ENCODE peak calls at places on chromosomes 16 and 17, in five cellular contexts. One of them, this sample, is unnamed.

GRCh38 chr16:89357055-89357454 is 133.3 kb downstream of the ANKRD11 start:
- DNase-seq in GM23248: no peak
- DNase-seq in mesendoderm: peak
- DNase-seq in colonic mucosa: no peak
- DNase-seq in spleen: no peak
- DNase-seq in this sample: no peak

GRCh38 chr17:54085934-54086333 is 263.2 kb downstream of the KIF2B start:
- DNase-seq in GM23248: no peak
- DNase-seq in mesendoderm: peak
- DNase-seq in colonic mucosa: no peak
- DNase-seq in spleen: no peak
- DNase-seq in this sample: no peak

GRCh38 chr16:66525396-66526180 is 24.3 kb downstream of the TK2 start:
- DNase-seq in GM23248: peak
- DNase-seq in mesendoderm: no peak
- DNase-seq in colonic mucosa: no peak
- DNase-seq in spleen: no peak
- DNase-seq in this sample: no peak

GRCh38 chr16:1481906-1482835 is 6.6 kb downstream of the PTX4 start:
- DNase-seq in colonic mucosa: no peak
- DNase-seq in spleen: peak
- DNase-seq in mesendoderm: no peak
- DNase-seq in GM23248: peak
- DNase-seq in this sample: no peak

GRCh38 chr17:58328195-58329034 is at the start of gene TSPOAP1:
- DNase-seq in mesendoderm: peak
- DNase-seq in spleen: peak
- DNase-seq in GM23248: no peak
- DNase-seq in colonic mucosa: no peak
- DNase-seq in this sample: no peak

GRCh38 chr17:77741109-77741508 is 217.4 kb upstream of the TNRC6C start:
- DNase-seq in GM23248: no peak
- DNase-seq in spleen: peak
- DNase-seq in colonic mucosa: peak
- DNase-seq in mesendoderm: peak
- DNase-seq in this sample: no peak

GRCh38 chr16:86824751-86825310 is 246.5 kb downstream of the FOXL1 start:
- DNase-seq in colonic mucosa: no peak
- DNase-seq in mesendoderm: peak
- DNase-seq in spleen: peak
- DNase-seq in GM23248: no peak
- DNase-seq in this sample: no peak

GRCh38 chr16:72099377-72099818 is 5.8 kb downstream of the DHX38 start:
- DNase-seq in spleen: no peak
- DNase-seq in GM23248: peak
- DNase-seq in colonic mucosa: peak
- DNase-seq in mesendoderm: peak
- DNase-seq in this sample: peak

GRCh38 chr17:6556121-6557039 is at the start of gene PITPNM3:
- DNase-seq in GM23248: peak
- DNase-seq in spleen: peak
- DNase-seq in mesendoderm: no peak
- DNase-seq in colonic mucosa: peak
- DNase-seq in this sample: peak

GRCh38 chr16:15487336-15488284 is 53.2 kb downstream of the BMERB1 start:
- DNase-seq in mesendoderm: no peak
- DNase-seq in spleen: no peak
- DNase-seq in colonic mucosa: no peak
- DNase-seq in GM23248: no peak
- DNase-seq in this sample: no peak

GRCh38 chr16:57563761-57564160 is 21.3 kb downstream of the ADGRG5 start:
- DNase-seq in spleen: no peak
- DNase-seq in GM23248: no peak
- DNase-seq in colonic mucosa: no peak
- DNase-seq in mesendoderm: no peak
- DNase-seq in this sample: no peak

GRCh38 chr16:75131081-75131480 is 14.5 kb upstream of the LDHD start:
- DNase-seq in mesendoderm: no peak
- DNase-seq in spleen: no peak
- DNase-seq in GM23248: no peak
- DNase-seq in colonic mucosa: no peak
- DNase-seq in this sample: no peak

GRCh38 chr16:11914759-11915643 is 755 bp downstream of the GSPT1 start:
- DNase-seq in spleen: peak
- DNase-seq in colonic mucosa: peak
- DNase-seq in GM23248: peak
- DNase-seq in mesendoderm: peak
- DNase-seq in this sample: peak

GRCh38 chr17:253091-253846 is 71.8 kb upstream of the DOC2B start:
- DNase-seq in GM23248: no peak
- DNase-seq in mesendoderm: no peak
- DNase-seq in spleen: peak
- DNase-seq in colonic mucosa: peak
- DNase-seq in this sample: peak

GRCh38 chr17:82849076-82849945 is 9.5 kb upstream of the ZNF750 start:
- DNase-seq in colonic mucosa: no peak
- DNase-seq in spleen: peak
- DNase-seq in mesendoderm: no peak
- DNase-seq in GM23248: no peak
- DNase-seq in this sample: no peak

GRCh38 chr16:59330030-59330670 is 596.0 kb upstream of the GOT2 start:
- DNase-seq in mesendoderm: peak
- DNase-seq in GM23248: peak
- DNase-seq in colonic mucosa: no peak
- DNase-seq in spleen: no peak
- DNase-seq in this sample: no peak

GRCh38 chr17:29615492-29616299 is 7.0 kb downstream of the CORO6 start:
- DNase-seq in mesendoderm: peak
- DNase-seq in colonic mucosa: peak
- DNase-seq in GM23248: peak
- DNase-seq in spleen: peak
- DNase-seq in this sample: peak

GRCh38 chr16:47069841-47070584 is 73.7 kb downstream of the NETO2 start:
- DNase-seq in colonic mucosa: no peak
- DNase-seq in GM23248: no peak
- DNase-seq in mesendoderm: no peak
- DNase-seq in spleen: peak
- DNase-seq in this sample: no peak

GRCh38 chr16:86529160-86529559 is 18.8 kb downstream of the FOXF1 start:
- DNase-seq in spleen: no peak
- DNase-seq in mesendoderm: no peak
- DNase-seq in GM23248: peak
- DNase-seq in colonic mucosa: no peak
- DNase-seq in this sample: no peak

GRCh38 chr16:83924686-83925085 is 25.8 kb downstream of the MLYCD start:
- DNase-seq in GM23248: no peak
- DNase-seq in spleen: peak
- DNase-seq in mesendoderm: no peak
- DNase-seq in colonic mucosa: no peak
- DNase-seq in this sample: no peak

GRCh38 chr16:71626018-71626857 is at the start of gene MARVELD3:
- DNase-seq in spleen: peak
- DNase-seq in colonic mucosa: peak
- DNase-seq in GM23248: peak
- DNase-seq in mesendoderm: peak
- DNase-seq in this sample: peak

GRCh38 chr17:35084987-35085386 is 21.5 kb upstream of the RFFL start:
- DNase-seq in spleen: no peak
- DNase-seq in colonic mucosa: no peak
- DNase-seq in mesendoderm: peak
- DNase-seq in GM23248: peak
- DNase-seq in this sample: no peak

GRCh38 chr17:8408371-8408770 is 10.7 kb upstream of the RNF222 start:
- DNase-seq in spleen: no peak
- DNase-seq in mesendoderm: peak
- DNase-seq in GM23248: no peak
- DNase-seq in colonic mucosa: peak
- DNase-seq in this sample: no peak

GRCh38 chr16:75048051-75048450 is 49.2 kb downstream of the ZNRF1 start:
- DNase-seq in spleen: no peak
- DNase-seq in mesendoderm: no peak
- DNase-seq in colonic mucosa: no peak
- DNase-seq in GM23248: no peak
- DNase-seq in this sample: no peak

GRCh38 chr16:79784007-79784406 is 183.5 kb upstream of the MAF start:
- DNase-seq in GM23248: no peak
- DNase-seq in mesendoderm: no peak
- DNase-seq in colonic mucosa: no peak
- DNase-seq in spleen: no peak
- DNase-seq in this sample: no peak

GRCh38 chr17:81567191-81567590 is 15.0 kb upstream of the FAAP100 start:
- DNase-seq in spleen: no peak
- DNase-seq in mesendoderm: no peak
- DNase-seq in GM23248: no peak
- DNase-seq in colonic mucosa: no peak
- DNase-seq in this sample: no peak
- H3K27ac ChIP-seq in spleen: peak
- H3K27ac ChIP-seq in mesendoderm: no peak
- H3K27ac ChIP-seq in GM23248: peak
- H3K27ac ChIP-seq in colonic mucosa: peak
- H3K27ac ChIP-seq in this sample: peak

GRCh38 chr16:31008154-31008950 is 2.1 kb downstream of the STX1B start:
- DNase-seq in mesendoderm: no peak
- DNase-seq in spleen: no peak
- DNase-seq in GM23248: peak
- DNase-seq in colonic mucosa: no peak
- DNase-seq in this sample: no peak

GRCh38 chr16:31009120-31009519 is 1.3 kb downstream of the STX1B start:
- DNase-seq in mesendoderm: no peak
- DNase-seq in spleen: no peak
- DNase-seq in GM23248: no peak
- DNase-seq in colonic mucosa: no peak
- DNase-seq in this sample: no peak

GRCh38 chr16:31009894-31010293 is 544 bp downstream of the STX1B start:
- DNase-seq in GM23248: peak
- DNase-seq in spleen: no peak
- DNase-seq in mesendoderm: no peak
- DNase-seq in colonic mucosa: no peak
- DNase-seq in this sample: no peak

GRCh38 chr16:31010539-31010938 is at the start of gene STX1B:
- DNase-seq in spleen: no peak
- DNase-seq in mesendoderm: peak
- DNase-seq in colonic mucosa: no peak
- DNase-seq in GM23248: peak
- DNase-seq in this sample: no peak

GRCh38 chr16:31010943-31011342 is 505 bp upstream of the STX1B start:
- DNase-seq in mesendoderm: no peak
- DNase-seq in spleen: no peak
- DNase-seq in GM23248: peak
- DNase-seq in colonic mucosa: no peak
- DNase-seq in this sample: no peak
- H3K4me3 ChIP-seq in mesendoderm: no peak
- H3K4me3 ChIP-seq in spleen: no peak
- H3K4me3 ChIP-seq in GM23248: peak
- H3K4me3 ChIP-seq in colonic mucosa: no peak
- H3K4me3 ChIP-seq in this sample: no peak

GRCh38 chr17:75722076-75722475 is 817 bp downstream of the ITGB4 start:
- DNase-seq in GM23248: no peak
- DNase-seq in mesendoderm: no peak
- DNase-seq in spleen: peak
- DNase-seq in colonic mucosa: peak
- DNase-seq in this sample: peak

GRCh38 chr17:75724016-75725003 is 3.1 kb downstream of the ITGB4 start:
- DNase-seq in spleen: peak
- DNase-seq in colonic mucosa: peak
- DNase-seq in mesendoderm: no peak
- DNase-seq in GM23248: no peak
- DNase-seq in this sample: no peak

GRCh38 chr17:75722542-75723095 is 1.4 kb downstream of the ITGB4 start:
- DNase-seq in GM23248: no peak
- DNase-seq in mesendoderm: no peak
- DNase-seq in colonic mucosa: peak
- DNase-seq in spleen: no peak
- DNase-seq in this sample: no peak

GRCh38 chr17:75721463-75722011 is 278 bp downstream of the ITGB4 start:
- DNase-seq in spleen: no peak
- DNase-seq in mesendoderm: no peak
- DNase-seq in GM23248: peak
- DNase-seq in colonic mucosa: peak
- DNase-seq in this sample: no peak

DNA sequence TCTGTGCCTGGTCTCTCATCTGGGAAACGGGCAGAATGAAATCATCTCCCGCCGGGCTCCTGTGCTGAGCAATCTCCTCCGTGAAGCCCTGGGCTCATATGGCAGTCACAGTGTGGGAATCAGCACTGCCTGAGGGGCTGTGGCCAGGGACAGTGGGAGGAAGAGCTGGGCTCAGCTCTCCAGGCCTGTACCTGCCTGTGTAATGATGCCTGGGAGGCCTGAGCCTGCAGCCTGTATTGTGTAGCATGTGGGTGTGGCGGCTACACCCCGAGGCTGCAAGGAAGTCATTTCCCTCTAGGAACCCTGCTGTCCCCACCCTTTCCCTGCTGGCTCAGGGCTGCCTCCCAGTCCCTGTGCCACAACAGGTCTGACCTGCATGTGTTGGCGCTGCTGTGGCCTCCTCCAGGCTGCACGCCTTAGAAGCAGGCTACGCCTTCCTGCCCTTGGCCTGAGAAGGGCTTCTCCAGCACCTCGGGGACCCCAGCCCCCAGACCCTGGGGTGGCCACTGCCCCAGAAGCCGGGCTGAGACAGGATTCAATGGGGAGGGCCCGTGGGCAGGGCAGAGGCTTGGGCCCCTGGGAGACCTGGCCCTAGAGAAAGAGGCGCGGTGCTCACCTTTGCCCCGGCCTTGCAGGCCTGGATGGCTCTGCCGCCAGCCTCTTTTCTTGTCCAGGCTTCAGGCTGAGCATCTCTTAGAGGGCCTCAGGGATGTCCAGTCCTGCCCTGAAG is 2.1 kb downstream of the ITGB4 start:
- DNase-seq in mesendoderm: no peak
- DNase-seq in colonic mucosa: peak
- DNase-seq in GM23248: peak
- DNase-seq in spleen: no peak
- DNase-seq in this sample: peak
- H3K27ac ChIP-seq in mesendoderm: no peak
- H3K27ac ChIP-seq in colonic mucosa: peak
- H3K27ac ChIP-seq in GM23248: no peak
- H3K27ac ChIP-seq in spleen: peak
- H3K27ac ChIP-seq in this sample: no peak

GRCh38 chr16:80935691-80936090 is 71.0 kb downstream of the CMC2 start:
- DNase-seq in GM23248: no peak
- DNase-seq in spleen: no peak
- DNase-seq in colonic mucosa: no peak
- DNase-seq in mesendoderm: no peak
- DNase-seq in this sample: no peak

GRCh38 chr16:80931985-80932720 is 74.5 kb downstream of the CMC2 start:
- DNase-seq in mesendoderm: peak
- DNase-seq in colonic mucosa: peak
- DNase-seq in spleen: no peak
- DNase-seq in GM23248: peak
- DNase-seq in this sample: peak

GRCh38 chr16:80936410-80936809 is 70.3 kb downstream of the CMC2 start:
- DNase-seq in spleen: no peak
- DNase-seq in colonic mucosa: no peak
- DNase-seq in mesendoderm: no peak
- DNase-seq in GM23248: peak
- DNase-seq in this sample: no peak

GRCh38 chr16:80931661-80931984 is 75.1 kb downstream of the CMC2 start:
- DNase-seq in mesendoderm: no peak
- DNase-seq in colonic mucosa: no peak
- DNase-seq in GM23248: no peak
- DNase-seq in spleen: no peak
- DNase-seq in this sample: no peak

GRCh38 chr16:80932725-80933124 is 74.0 kb downstream of the CMC2 start:
- DNase-seq in mesendoderm: no peak
- DNase-seq in spleen: no peak
- DNase-seq in colonic mucosa: peak
- DNase-seq in GM23248: peak
- DNase-seq in this sample: peak
- H3K4me3 ChIP-seq in mesendoderm: no peak
- H3K4me3 ChIP-seq in spleen: peak
- H3K4me3 ChIP-seq in colonic mucosa: peak
- H3K4me3 ChIP-seq in GM23248: peak
- H3K4me3 ChIP-seq in this sample: no peak